ENCODE peak calls at places on chromosomes 2 and 18, in ten cellular contexts. H is BJ; B is effector memory CD8-positive, alpha-beta T cell; U is PC-3; G is activated naive CD8-positive, alpha-beta T cell treated with anti-CD3 and anti-CD28 coated beads for 36 hours; R is CD4-positive, CD25-positive, alpha-beta regulatory T cell; P is HCT116; X is 8988T; I is germinal center; Y is NCI-H2081. C is an unnamed sample.

GRCh38 chr2:24327988-24328387 is 32.3 kb downstream of the ITSN2 start:
- DNase-seq in H (no peak), B (no peak), U (no peak), G (no peak), R (no peak), P (no peak), X (no peak), I (no peak), Y (no peak), C (no peak)

GRCh38 chr2:41197781-41198180 is 745.9 kb upstream of the SLC8A1 start:
- DNase-seq in H (no peak), B (no peak), U (peak), G (no peak), R (no peak), P (no peak), X (no peak), I (no peak), Y (no peak), C (no peak)

GRCh38 chr18:5058768-5059539 is 138.1 kb downstream of the AKAIN1 start:
- DNase-seq in H (no peak), B (no peak), U (no peak), G (peak), R (peak), P (no peak), X (no peak), I (no peak), Y (no peak), C (no peak)

GRCh38 chr2:106139575-106139935 is 54.5 kb downstream of the UXS1 start:
- DNase-seq in H (no peak), B (no peak), U (no peak), G (no peak), R (no peak), P (no peak), X (no peak), I (no peak), Y (no peak), C (no peak)

GRCh38 chr18:67362906-67363305 is 153.6 kb downstream of the DSEL start:
- DNase-seq in H (no peak), B (no peak), U (no peak), G (no peak), R (no peak), P (no peak), X (no peak), I (no peak), Y (no peak), C (no peak)

GRCh38 chr2:55090702-55091101 is 40.5 kb upstream of the RTN4 start:
- DNase-seq in H (no peak), B (no peak), U (no peak), G (no peak), R (no peak), P (no peak), X (no peak), I (no peak), Y (no peak), C (no peak)

GRCh38 chr2:239668651-239669050 is 267.8 kb upstream of the HDAC4 start:
- DNase-seq in H (no peak), B (no peak), U (no peak), G (no peak), R (no peak), P (no peak), X (no peak), I (no peak), Y (no peak), C (no peak)

GRCh38 chr2:176753752-176754474 is 458.7 kb upstream of the HNRNPA3 start:
- DNase-seq in H (no peak), B (no peak), U (no peak), G (no peak), R (no peak), P (no peak), X (no peak), I (no peak), Y (no peak), C (no peak)

GRCh38 chr2:71614976-71615768 is 161.8 kb downstream of the DYSF start:
- DNase-seq in H (no peak), B (no peak), U (no peak), G (no peak), R (no peak), P (no peak), X (no peak), I (no peak), Y (no peak), C (no peak)

GRCh38 chr2:9205963-9206948 is at the start of gene ASAP2:
- DNase-seq in H (no peak), B (peak), U (peak), G (peak), R (no peak), P (no peak), X (peak), I (peak), Y (peak), C (no peak)

GRCh38 chr2:54073796-54074195 is 41.6 kb upstream of the ACYP2 start:
- DNase-seq in H (no peak), B (no peak), U (peak), G (no peak), R (no peak), P (peak), X (no peak), I (no peak), Y (no peak), C (no peak)

GRCh38 chr2:28165087-28165652 is 227.5 kb upstream of the FOSL2 start:
- DNase-seq in H (no peak), B (no peak), U (no peak), G (no peak), R (no peak), P (no peak), X (no peak), I (no peak), Y (no peak), C (no peak)

GRCh38 chr2:231709981-231710750 is 1.8 kb downstream of the PTMA start:
- DNase-seq in H (no peak), B (peak), U (peak), G (peak), R (peak), P (no peak), X (peak), I (peak), Y (peak), C (no peak)